ENCODE peak calls at places on chromosomes 7 and 10, in ten cellular contexts. H is NAMALWA; E is activated CD4-positive, alpha-beta T cell treated with anti-CD3 and anti-CD28 coated beads for 24 hours; I is HT1080; F is PC-9; R is C1 segment of cervical spinal cord; P is ELR; Z is NCI-H1105; S is substantia nigra; K is CD4-positive, alpha-beta T cell. L is an unnamed sample.

GRCh38 chr10:116907588-116907987 is 58.3 kb downstream of the ENO4 start:
- DNase-seq in P (no peak), S (no peak), H (no peak), Z (no peak), I (no peak), R (no peak), E (no peak), K (no peak), F (no peak), L (no peak)

GRCh38 chr10:27794157-27794556 is 48.5 kb upstream of the MKX start:
- DNase-seq in R (no peak), E (no peak), P (peak), K (no peak), Z (no peak), H (peak), F (no peak), S (no peak), I (peak), L (no peak)

GRCh38 chr7:108604685-108605077 is 35.0 kb downstream of the DNAJB9 start:
- DNase-seq in R (no peak), I (no peak), S (no peak), H (no peak), F (no peak), K (no peak), P (no peak), E (no peak), Z (no peak), L (no peak)

GRCh38 chr7:140726304-140726703 is 29.8 kb downstream of the NDUFB2 start:
- DNase-seq in R (no peak), K (no peak), Z (no peak), E (no peak), S (no peak), P (peak), F (no peak), I (no peak), H (peak), L (no peak)

GRCh38 chr10:15348579-15348978 is 22.5 kb downstream of the FAM171A1 start:
- DNase-seq in Z (peak), I (no peak), K (no peak), F (no peak), S (no peak), E (no peak), H (no peak), P (no peak), R (no peak), L (no peak)

GRCh38 chr10:92914478-92915066 is 66.3 kb downstream of the EXOC6 start:
- DNase-seq in E (peak), F (peak), K (peak), R (no peak), P (peak), I (peak), S (no peak), Z (peak), H (peak), L (peak)

GRCh38 chr7:101862280-101863220 is 45.1 kb downstream of the CUX1 start:
- DNase-seq in E (no peak), R (no peak), H (peak), K (no peak), S (no peak), Z (no peak), F (no peak), P (no peak), I (no peak), L (no peak)

GRCh38 chr7:22447759-22448158 is 52.2 kb downstream of the STEAP1B start:
- DNase-seq in E (no peak), H (peak), P (no peak), Z (no peak), K (no peak), F (no peak), S (no peak), I (no peak), R (no peak), L (no peak)

GRCh38 chr10:47288236-47288635 is 11.8 kb upstream of the GDF10 start:
- DNase-seq in Z (no peak), E (no peak), F (no peak), I (no peak), H (no peak), K (no peak), S (no peak), P (no peak), R (no peak), L (no peak)

GRCh38 chr10:127228195-127228785 is 31.9 kb upstream of the INSYN2A start:
- DNase-seq in R (no peak), K (no peak), E (no peak), P (no peak), Z (no peak), I (no peak), S (no peak), F (no peak), H (peak), L (peak)

GRCh38 chr10:20017961-20018360 is 201.7 kb downstream of the PLXDC2 start:
- DNase-seq in K (no peak), E (no peak), Z (no peak), H (no peak), P (no peak), S (no peak), F (no peak), R (no peak), I (no peak), L (no peak)

GRCh38 chr10:95761939-95762492 is 6.1 kb downstream of the ENTPD1 start:
- DNase-seq in P (no peak), H (no peak), E (no peak), Z (no peak), I (no peak), R (no peak), S (no peak), F (no peak), K (no peak), L (no peak)

L was measured in midbrain.